ENCODE peak calls at places on chromosomes 1 and 21, in eight cellular contexts. V, E, M, N, O, T, Q and B are unnamed samples.

GRCh38 chr1:224427346-224427745 is 7.3 kb downstream of the WDR26 start:
- DNase-seq in V (no peak), E (peak), M (no peak), N (no peak), O (no peak), T (no peak), Q (no peak), B (peak)

GRCh38 chr1:150686275-150686674 is 10.7 kb downstream of the GOLPH3L start:
- DNase-seq in V (no peak), E (no peak), M (no peak), N (no peak), O (no peak), T (no peak), Q (no peak), B (no peak)

GRCh38 chr21:36743008-36743407 is 44.1 kb downstream of the SIM2 start:
- DNase-seq in V (no peak), E (no peak), M (no peak), N (no peak), O (no peak), T (no peak), Q (no peak), B (no peak)

GRCh38 chr1:97901017-97901658 is 19.7 kb downstream of the DPYD start:
- DNase-seq in V (no peak), E (peak), M (no peak), N (no peak), O (no peak), T (no peak), Q (no peak), B (peak)

GRCh38 chr1:203188686-203189232 is 2.3 kb upstream of the CHI3L1 start:
- DNase-seq in V (no peak), E (no peak), M (no peak), N (no peak), O (no peak), T (no peak), Q (no peak), B (no peak)

GRCh38 chr1:201224671-201225400 is 34.2 kb downstream of the IGFN1 start:
- DNase-seq in V (no peak), E (peak), M (no peak), N (no peak), O (peak), T (no peak), Q (no peak), B (no peak)

GRCh38 chr1:178534137-178534868 is 21.4 kb downstream of the TEX35 start:
- DNase-seq in V (no peak), E (no peak), M (no peak), N (no peak), O (no peak), T (no peak), Q (no peak), B (no peak)

GRCh38 chr1:70405780-70406416 is 5.2 kb upstream of the CTH start:
- DNase-seq in V (no peak), E (no peak), M (no peak), N (no peak), O (no peak), T (no peak), Q (no peak), B (no peak)

GRCh38 chr1:63276625-63277024 is 45.7 kb upstream of the FOXD3 start:
- DNase-seq in V (no peak), E (no peak), M (no peak), N (no peak), O (no peak), T (no peak), Q (peak), B (no peak)

GRCh38 chr1:66271904-66272254 is 262.1 kb upstream of the SGIP1 start:
- DNase-seq in V (peak), E (peak), M (no peak), N (peak), O (no peak), T (no peak), Q (no peak), B (peak)

GRCh38 chr1:234656981-234657651 is 47.1 kb upstream of the IRF2BP2 start:
- DNase-seq in V (no peak), E (peak), M (no peak), N (no peak), O (no peak), T (no peak), Q (no peak), B (peak)

GRCh38 chr1:29453502-29454240 is 217.3 kb downstream of the PTPRU start:
- DNase-seq in V (no peak), E (peak), M (no peak), N (no peak), O (no peak), T (peak), Q (peak), B (peak)

GRCh38 chr1:171141336-171142051 is 43.6 kb upstream of the FMO2 start:
- DNase-seq in V (peak), E (peak), M (no peak), N (peak), O (peak), T (no peak), Q (no peak), B (peak)

GRCh38 chr1:17405898-17406759 is 33.3 kb downstream of the RCC2 start:
- DNase-seq in V (peak), E (peak), M (peak), N (peak), O (peak), T (peak), Q (peak), B (peak)

GRCh38 chr1:85998105-85998504 is 158.5 kb downstream of the COL24A1 start:
- DNase-seq in V (no peak), E (no peak), M (no peak), N (no peak), O (no peak), T (no peak), Q (no peak), B (peak)

GRCh38 chr1:2984399-2985061 is 36.7 kb upstream of the ACTRT2 start:
- DNase-seq in V (no peak), E (no peak), M (no peak), N (no peak), O (no peak), T (no peak), Q (peak), B (no peak)

GRCh38 chr1:94418664-94419655 is 771 bp downstream of the ABCD3 start:
- DNase-seq in V (peak), E (peak), M (no peak), N (peak), O (peak), T (peak), Q (peak), B (peak)

GRCh38 chr1:84254703-84255238 is 46.7 kb upstream of the SAMD13 start:
- DNase-seq in V (no peak), E (no peak), M (no peak), N (no peak), O (no peak), T (no peak), Q (no peak), B (no peak)

GRCh38 chr1:31483012-31483946 is 70.3 kb downstream of the SERINC2 start:
- DNase-seq in V (peak), E (peak), M (no peak), N (no peak), O (no peak), T (no peak), Q (peak), B (peak)

GRCh38 chr1:176201568-176201967 is 5.5 kb downstream of the COP1 start:
- DNase-seq in V (no peak), E (no peak), M (no peak), N (no peak), O (no peak), T (no peak), Q (no peak), B (no peak)

GRCh38 chr1:205582471-205583291 is 49.1 kb downstream of the ELK4 start:
- DNase-seq in V (no peak), E (no peak), M (no peak), N (no peak), O (no peak), T (no peak), Q (no peak), B (no peak)

GRCh38 chr1:67787746-67788145 is 45.5 kb downstream of the GNG12 start:
- DNase-seq in V (no peak), E (no peak), M (no peak), N (no peak), O (no peak), T (no peak), Q (no peak), B (no peak)

GRCh38 chr21:46146856-46147255 is 8.5 kb downstream of the FTCD start:
- DNase-seq in V (no peak), E (no peak), M (no peak), N (peak), O (no peak), T (no peak), Q (peak), B (no peak)

GRCh38 chr1:243525085-243525487 is 269.2 kb downstream of the SDCCAG8 start:
- DNase-seq in V (no peak), E (peak), M (no peak), N (no peak), O (no peak), T (no peak), Q (no peak), B (peak)

GRCh38 chr21:28261291-28261690 is 731.4 kb downstream of the LTN1 start:
- DNase-seq in V (no peak), E (no peak), M (no peak), N (no peak), O (no peak), T (no peak), Q (no peak), B (no peak)

GRCh38 chr1:203465146-203465798 is 10.3 kb upstream of the PRELP start:
- DNase-seq in V (peak), E (no peak), M (no peak), N (no peak), O (no peak), T (no peak), Q (no peak), B (no peak)

GRCh38 chr1:12413664-12414410 is 184.0 kb downstream of the VPS13D start:
- DNase-seq in V (no peak), E (no peak), M (no peak), N (no peak), O (no peak), T (no peak), Q (no peak), B (no peak)

GRCh38 chr21:42164064-42164789 is 54.7 kb upstream of the ABCG1 start:
- DNase-seq in V (peak), E (peak), M (peak), N (peak), O (peak), T (peak), Q (peak), B (peak)

GRCh38 chr1:192579319-192579738 is 3.8 kb downstream of the RGS1 start:
- DNase-seq in V (no peak), E (peak), M (no peak), N (no peak), O (no peak), T (no peak), Q (no peak), B (no peak)

GRCh38 chr1:74641876-74642275 is 31.7 kb downstream of the ERICH3 start:
- DNase-seq in V (no peak), E (no peak), M (no peak), N (no peak), O (no peak), T (no peak), Q (no peak), B (no peak)

DNA sequence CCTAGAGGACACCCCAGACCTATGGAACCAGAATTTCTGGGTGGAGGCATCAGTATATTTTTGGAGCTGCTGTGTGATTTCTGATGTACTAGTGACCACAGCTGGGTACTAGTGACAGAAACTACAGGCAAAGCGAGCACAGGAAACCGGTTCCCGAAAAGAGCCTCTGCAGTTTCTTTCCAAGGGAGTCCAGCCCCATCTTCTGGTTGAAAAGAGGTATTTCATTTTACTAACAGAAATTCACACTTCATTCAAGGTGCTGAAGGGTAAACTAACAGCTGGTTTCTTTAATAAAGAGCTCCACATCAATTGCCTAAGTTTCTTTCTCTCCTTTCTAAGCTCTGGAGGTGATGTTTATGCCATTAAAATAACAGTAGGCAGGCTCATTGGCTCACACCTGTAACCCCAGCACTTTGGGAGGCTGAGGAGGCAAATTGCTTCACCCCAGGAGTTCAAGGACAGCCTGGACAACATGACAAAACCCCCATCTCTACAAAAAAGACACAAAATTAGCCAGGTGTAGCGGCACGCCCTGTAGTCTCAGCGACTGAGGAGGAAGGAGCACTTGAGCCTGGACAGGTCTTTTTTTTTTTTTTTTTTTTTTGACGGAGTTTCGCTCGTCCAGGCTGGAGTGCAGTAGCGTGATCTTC is 22.0 kb downstream of the THAP3 start:
- DNase-seq in V (no peak), E (peak), M (peak), N (no peak), O (no peak), T (peak), Q (no peak), B (peak)
- TF ChIP-seq CTCF in V (peak), E (peak), M (peak), N (peak), O (peak), T (peak), Q (peak), B (peak)

DNA sequence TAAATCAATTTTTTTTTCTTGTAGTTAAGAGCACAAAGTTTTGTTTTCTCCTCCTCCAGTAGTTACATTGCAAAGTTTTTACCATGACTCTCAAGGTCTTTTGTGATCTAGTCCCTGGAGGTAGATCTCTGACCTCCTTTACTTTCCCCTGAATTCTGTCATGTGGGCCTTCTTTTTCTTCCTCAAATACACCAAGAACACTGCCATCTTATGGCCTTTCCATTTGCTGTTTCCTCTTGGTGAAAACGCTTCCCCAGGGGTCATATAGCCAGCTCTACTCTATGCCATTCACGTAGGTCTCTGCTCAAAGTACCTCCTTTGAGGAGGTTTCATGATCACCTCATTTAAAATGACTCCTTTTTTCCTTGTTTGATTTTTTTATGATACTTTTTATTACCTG is 2.7 kb downstream of the DDX20 start:
- DNase-seq in V (no peak), E (no peak), M (no peak), N (no peak), O (no peak), T (no peak), Q (no peak), B (no peak)
- TF ChIP-seq CTCF in V (no peak), E (peak), M (no peak), N (no peak), O (peak), T (no peak), Q (no peak), B (no peak)

GRCh38 chr1:22526677-22527076 is 36.6 kb upstream of the EPHA8 start:
- DNase-seq in V (no peak), E (no peak), M (no peak), N (no peak), O (no peak), T (no peak), Q (no peak), B (no peak)

GRCh38 chr1:22526098-22526497 is 37.2 kb upstream of the EPHA8 start:
- DNase-seq in V (no peak), E (no peak), M (no peak), N (no peak), O (no peak), T (no peak), Q (no peak), B (no peak)

GRCh38 chr1:22528451-22528850 is 34.8 kb upstream of the EPHA8 start:
- DNase-seq in V (no peak), E (no peak), M (no peak), N (no peak), O (no peak), T (no peak), Q (no peak), B (no peak)

GRCh38 chr1:22527122-22527521 is 36.2 kb upstream of the EPHA8 start:
- DNase-seq in V (no peak), E (no peak), M (no peak), N (no peak), O (no peak), T (no peak), Q (no peak), B (no peak)

GRCh38 chr1:22527555-22528296 is 35.6 kb upstream of the EPHA8 start:
- DNase-seq in V (peak), E (peak), M (no peak), N (no peak), O (no peak), T (no peak), Q (no peak), B (no peak)
- TF ChIP-seq CTCF in V (no peak), E (no peak), M (no peak), N (peak), O (peak), T (no peak), Q (no peak), B (no peak)

GRCh38 chr1:246213502-246213901 is 293.6 kb downstream of the SMYD3 start:
- DNase-seq in V (no peak), E (no peak), M (no peak), N (no peak), O (no peak), T (no peak), Q (no peak), B (no peak)
- TF ChIP-seq CTCF in V (no peak), E (no peak), M (no peak), N (no peak), O (no peak), T (no peak), Q (no peak), B (no peak)

GRCh38 chr1:228687562-228687961 is 47.7 kb upstream of the RHOU start:
- DNase-seq in V (no peak), E (no peak), M (no peak), N (no peak), O (no peak), T (no peak), Q (no peak), B (no peak)

GRCh38 chr1:228689255-228689654 is 46.0 kb upstream of the RHOU start:
- DNase-seq in V (no peak), E (no peak), M (no peak), N (no peak), O (no peak), T (no peak), Q (no peak), B (no peak)

GRCh38 chr1:228695015-228695955 is 40.0 kb upstream of the RHOU start:
- DNase-seq in V (no peak), E (no peak), M (no peak), N (no peak), O (no peak), T (no peak), Q (no peak), B (peak)

GRCh38 chr1:228697209-228698016 is 37.9 kb upstream of the RHOU start:
- DNase-seq in V (peak), E (peak), M (no peak), N (peak), O (no peak), T (no peak), Q (no peak), B (peak)

DNA sequence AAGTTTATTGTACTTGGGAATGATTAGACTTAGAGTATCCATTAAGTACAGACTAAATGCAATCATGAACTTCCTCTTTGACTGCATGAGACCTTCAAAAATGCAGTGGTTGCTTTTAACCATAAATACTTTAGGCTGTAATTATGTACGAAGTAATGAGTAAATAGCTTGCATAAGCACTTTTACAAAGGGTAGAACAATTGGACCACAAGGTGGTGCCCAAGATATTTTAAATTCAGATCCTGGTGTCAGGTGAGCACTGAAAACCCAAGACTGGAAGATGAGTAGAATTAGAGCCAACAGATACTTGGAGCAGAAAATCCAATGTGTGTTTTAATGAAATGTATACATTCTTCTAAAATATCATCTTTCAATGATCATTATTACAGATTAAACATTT is 43.4 kb upstream of the RHOU start:
- DNase-seq in V (no peak), E (peak), M (no peak), N (no peak), O (no peak), T (peak), Q (no peak), B (peak)
- TF ChIP-seq CTCF in V (peak), E (peak), M (peak), N (peak), O (peak), T (peak), Q (peak), B (peak)

GRCh38 chr1:245380790-245381535 is 226.2 kb downstream of the KIF26B start:
- DNase-seq in V (no peak), E (peak), M (no peak), N (no peak), O (no peak), T (no peak), Q (no peak), B (no peak)
- TF ChIP-seq CTCF in V (no peak), E (peak), M (no peak), N (no peak), O (peak), T (peak), Q (no peak), B (no peak)

GRCh38 chr1:154663656-154664055 is 55.7 kb upstream of the ADAR start:
- DNase-seq in V (no peak), E (no peak), M (no peak), N (no peak), O (no peak), T (no peak), Q (no peak), B (no peak)
- TF ChIP-seq CTCF in V (no peak), E (no peak), M (no peak), N (no peak), O (no peak), T (no peak), Q (no peak), B (no peak)